ENCODE peak calls at places on chromosomes 5 and 9, in eight cellular contexts. S is heart left ventricle; H is right cardiac atrium; C is naive thymus-derived CD4-positive, alpha-beta T cell; L is mesendoderm; R is dorsolateral prefrontal cortex; T is OCI-LY7; K is tibial nerve. G is an unnamed sample.

GRCh38 chr5:179747815-179748214 is 15.2 kb downstream of the MAML1 start:
- DNase-seq in K (no peak), S (no peak), T (no peak), C (no peak), R (no peak), H (no peak), L (no peak), G (no peak)

GRCh38 chr5:52623291-52623690 is 164.4 kb upstream of the ITGA1 start:
- DNase-seq in L (no peak), H (no peak), K (no peak), T (no peak), C (no peak), S (no peak), R (no peak), G (no peak)

GRCh38 chr5:132506094-132506692 is 15.6 kb upstream of the IRF1 start:
- DNase-seq in S (no peak), R (no peak), H (no peak), C (no peak), L (peak), T (peak), K (no peak), G (peak)

GRCh38 chr9:99057665-99058625 is 47.0 kb upstream of the TGFBR1 start:
- DNase-seq in R (no peak), H (no peak), T (peak), S (no peak), C (peak), L (peak), K (no peak), G (no peak)

GRCh38 chr9:132671620-132672412 is 1.6 kb downstream of the GTF3C4 start:
- DNase-seq in T (no peak), C (no peak), S (no peak), K (no peak), H (no peak), R (no peak), L (no peak), G (peak)

GRCh38 chr5:111223790-111224560 is at the start of gene CAMK4:
- DNase-seq in C (peak), R (peak), S (peak), L (peak), K (peak), T (peak), H (peak), G (peak)

GRCh38 chr9:131302244-131303075 is 12.9 kb downstream of the PLPP7 start:
- DNase-seq in R (no peak), H (peak), K (no peak), S (peak), C (no peak), T (no peak), L (no peak), G (no peak)

GRCh38 chr9:122822056-122822455 is 6.3 kb downstream of the PDCL start:
- DNase-seq in S (no peak), K (no peak), T (no peak), R (no peak), H (no peak), C (no peak), L (no peak), G (no peak)

GRCh38 chr9:104931256-104931655 is 3.3 kb upstream of the ABCA1 start:
- DNase-seq in R (no peak), T (no peak), H (no peak), C (no peak), K (no peak), S (no peak), L (no peak), G (peak)

GRCh38 chr9:127682351-127683136 is 24.2 kb upstream of the CFAP157 start:
- DNase-seq in C (no peak), L (no peak), H (no peak), T (no peak), R (no peak), K (no peak), S (no peak), G (no peak)

GRCh38 chr9:130074391-130075115 is 20.8 kb downstream of the GPR107 start:
- DNase-seq in R (no peak), S (no peak), K (no peak), C (no peak), H (no peak), L (no peak), T (no peak), G (no peak)

GRCh38 chr9:130069048-130069447 is 15.3 kb downstream of the GPR107 start:
- DNase-seq in R (no peak), S (no peak), T (no peak), H (no peak), C (no peak), L (no peak), K (no peak), G (no peak)

GRCh38 chr9:130078547-130078946 is 24.8 kb downstream of the GPR107 start:
- DNase-seq in H (no peak), L (no peak), R (no peak), K (no peak), C (no peak), S (no peak), T (no peak), G (no peak)

GRCh38 chr9:130072515-130073235 is 19.0 kb downstream of the GPR107 start:
- DNase-seq in T (no peak), C (no peak), S (no peak), L (no peak), H (no peak), R (no peak), K (no peak), G (no peak)

DNA sequence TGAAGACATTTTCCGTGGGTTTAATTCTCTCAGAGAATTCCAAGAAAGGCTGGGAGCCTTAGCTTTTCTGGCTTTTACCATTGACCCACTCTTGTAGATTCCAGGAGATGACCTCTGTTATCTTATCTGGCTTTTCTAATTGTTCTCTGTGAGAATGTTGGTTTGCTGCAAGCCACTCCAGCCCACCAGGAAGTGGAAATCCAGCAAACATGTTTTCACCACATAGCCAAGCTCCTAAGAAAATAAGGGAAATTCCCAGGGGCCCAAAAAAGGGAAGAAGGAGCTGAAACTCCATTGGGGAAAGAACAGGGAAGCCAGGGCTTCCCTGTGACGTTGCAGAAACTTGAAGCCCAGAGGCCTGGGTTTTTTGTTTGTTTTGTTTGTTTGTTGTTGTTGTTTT is 19.7 kb downstream of the GPR107 start:
- DNase-seq in S (no peak), C (no peak), L (peak), H (no peak), T (no peak), R (no peak), K (no peak), G (peak)
- H3K4me3 ChIP-seq in S (no peak), C (no peak), L (no peak), H (no peak), T (no peak), R (no peak), K (no peak), G (no peak)

GRCh38 chr5:149422429-149423286 is 43.6 kb upstream of the IL17B start:
- DNase-seq in C (no peak), T (no peak), S (peak), H (peak), R (no peak), K (no peak), L (peak), G (peak)

GRCh38 chr5:149421834-149422233 is 42.7 kb upstream of the IL17B start:
- DNase-seq in R (no peak), T (no peak), H (no peak), K (no peak), L (no peak), C (no peak), S (no peak), G (no peak)

GRCh38 chr5:149420509-149421371 is 41.6 kb upstream of the IL17B start:
- DNase-seq in T (no peak), L (no peak), S (peak), R (no peak), C (no peak), K (peak), H (peak), G (no peak)

GRCh38 chr5:149419532-149420485 is 40.7 kb upstream of the IL17B start:
- DNase-seq in K (no peak), T (no peak), H (peak), R (no peak), S (peak), L (no peak), C (no peak), G (no peak)

DNA sequence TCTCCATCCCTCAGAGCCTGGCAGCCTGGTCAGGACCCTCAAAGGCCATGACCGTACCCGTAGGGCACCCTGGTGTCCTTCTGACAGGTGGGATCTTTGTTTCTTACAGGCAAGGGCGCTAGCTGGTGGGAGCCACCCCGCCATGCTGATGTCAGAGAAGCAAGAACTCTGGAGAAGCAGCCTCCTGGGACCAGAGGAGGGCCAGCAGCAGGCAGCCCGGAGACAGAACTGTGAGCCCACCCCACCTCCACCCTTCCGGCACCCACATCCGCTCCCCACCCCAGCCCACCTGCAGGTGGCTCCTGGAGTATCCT is 42.2 kb upstream of the IL17B start:
- DNase-seq in R (no peak), C (no peak), L (no peak), K (no peak), S (no peak), T (no peak), H (no peak), G (no peak)
- H3K27ac ChIP-seq in R (peak), C (no peak), L (no peak), K (peak), S (peak), T (no peak), H (peak), G (no peak)

GRCh38 chr5:154421868-154422267 is 23.9 kb upstream of the SAP30L start:
- DNase-seq in R (no peak), K (no peak), H (no peak), C (no peak), L (peak), S (no peak), T (peak), G (no peak)

GRCh38 chr5:154415114-154415513 is 30.7 kb upstream of the SAP30L start:
- DNase-seq in C (no peak), H (no peak), R (no peak), T (no peak), K (no peak), L (no peak), S (no peak), G (peak)

GRCh38 chr5:154422298-154422697 is 23.5 kb upstream of the SAP30L start:
- DNase-seq in C (no peak), R (no peak), S (no peak), H (no peak), K (no peak), L (no peak), T (no peak), G (no peak)

GRCh38 chr5:154418344-154418820 is 27.4 kb upstream of the SAP30L start:
- DNase-seq in R (no peak), H (no peak), S (no peak), T (no peak), K (no peak), L (peak), C (no peak), G (no peak)

GRCh38 chr5:154419236-154419635 is 26.6 kb upstream of the SAP30L start:
- DNase-seq in R (no peak), K (no peak), C (no peak), L (no peak), H (no peak), S (no peak), T (no peak), G (peak)
- H3K4me3 ChIP-seq in R (no peak), K (no peak), C (no peak), L (no peak), H (no peak), S (no peak), T (no peak), G (no peak)

GRCh38 chr5:177495243-177496060 is 2.0 kb downstream of the PDLIM7 start:
- DNase-seq in T (peak), H (peak), C (no peak), L (peak), R (no peak), S (peak), K (no peak), G (peak)
- H3K27ac ChIP-seq in T (peak), H (peak), C (no peak), L (peak), R (peak), S (peak), K (peak), G (peak)

GRCh38 chr9:74494490-74494889 is 2.6 kb upstream of the RORB start:
- DNase-seq in T (no peak), K (no peak), C (no peak), H (no peak), R (no peak), L (peak), S (no peak), G (no peak)

GRCh38 chr9:74498616-74499095 is 1.5 kb downstream of the RORB start:
- DNase-seq in H (no peak), L (peak), K (no peak), T (no peak), R (no peak), C (no peak), S (no peak), G (no peak)

GRCh38 chr9:74497750-74498615 is 848 bp downstream of the RORB start:
- DNase-seq in L (peak), C (no peak), R (peak), T (no peak), H (no peak), S (peak), K (no peak), G (peak)

GRCh38 chr9:74499111-74499601 is 2.0 kb downstream of the RORB start:
- DNase-seq in S (peak), T (no peak), L (peak), K (no peak), C (no peak), H (no peak), R (peak), G (no peak)

DNA sequence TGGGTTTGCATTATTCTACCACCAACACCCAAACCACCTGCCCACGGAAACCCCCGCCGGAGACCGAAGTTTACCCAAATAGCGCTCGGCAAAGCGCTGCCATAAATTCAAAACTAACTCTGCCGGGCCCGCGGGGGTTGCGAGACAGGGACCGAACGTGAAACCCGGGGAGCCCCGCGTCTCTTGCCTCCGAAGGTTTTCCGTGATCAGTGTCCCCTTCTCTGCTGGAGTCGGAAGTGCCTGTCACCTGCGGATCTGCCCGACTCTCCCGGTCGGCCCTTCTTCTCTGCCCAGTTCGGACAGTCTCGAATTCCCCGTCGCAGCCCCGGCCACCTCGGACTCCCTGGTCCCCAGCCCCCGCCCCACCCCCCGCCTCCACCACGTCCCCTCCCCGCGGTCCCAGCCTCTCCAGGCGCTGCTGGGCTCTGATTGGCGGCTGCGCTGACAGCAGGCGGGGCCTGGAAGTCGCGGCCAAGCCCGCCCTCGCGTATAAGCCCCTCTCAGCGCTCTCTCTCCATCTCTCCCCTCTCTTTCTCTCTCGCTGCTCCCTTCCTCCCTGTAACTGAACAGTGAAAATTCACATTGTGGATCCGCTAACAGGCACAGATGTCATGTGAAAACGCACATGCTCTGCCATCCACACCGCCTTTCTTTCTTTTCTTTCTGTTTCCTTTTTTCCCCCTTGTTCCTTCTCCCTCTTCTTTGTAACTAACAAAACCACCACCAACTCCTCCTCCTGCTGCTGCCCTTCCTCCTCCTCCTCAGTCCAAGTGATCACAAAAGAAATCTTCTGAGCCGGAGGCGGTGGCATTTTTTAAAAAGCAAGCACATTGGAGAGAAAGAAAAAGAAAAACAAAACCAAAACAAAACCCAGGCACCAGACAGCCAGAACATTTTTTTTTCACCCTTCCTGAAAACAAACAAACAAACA is at the start of gene RORB:
- DNase-seq in R (peak), C (no peak), T (no peak), S (peak), L (peak), H (peak), K (no peak), G (peak)
- H3K4me3 ChIP-seq in R (peak), C (peak), T (no peak), S (peak), L (peak), H (peak), K (peak), G (peak)

DNA sequence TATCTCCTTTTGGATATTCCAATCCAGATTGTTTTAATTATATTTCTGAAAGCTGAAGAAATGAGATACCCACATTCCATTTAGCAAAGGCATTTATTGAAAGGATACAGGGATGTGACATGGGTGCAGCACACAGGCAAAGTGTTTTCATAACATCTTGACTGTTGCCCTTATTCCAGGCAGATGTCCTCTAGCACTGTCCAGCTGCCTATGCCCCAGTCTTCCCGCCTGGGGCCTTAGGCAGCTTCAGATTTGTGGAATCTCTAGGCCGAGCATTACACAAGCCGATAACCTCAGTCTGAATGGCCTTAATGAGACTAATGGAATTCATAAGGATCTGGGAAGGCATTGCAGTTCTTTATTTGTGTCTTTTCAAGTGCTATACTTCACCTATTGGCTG is 9.8 kb upstream of the ATG10 start:
- DNase-seq in H (no peak), T (no peak), K (no peak), L (no peak), S (no peak), C (no peak), R (no peak), G (no peak)
- H3K27ac ChIP-seq in H (no peak), T (no peak), K (no peak), L (no peak), S (no peak), C (no peak), R (no peak), G (no peak)

DNA sequence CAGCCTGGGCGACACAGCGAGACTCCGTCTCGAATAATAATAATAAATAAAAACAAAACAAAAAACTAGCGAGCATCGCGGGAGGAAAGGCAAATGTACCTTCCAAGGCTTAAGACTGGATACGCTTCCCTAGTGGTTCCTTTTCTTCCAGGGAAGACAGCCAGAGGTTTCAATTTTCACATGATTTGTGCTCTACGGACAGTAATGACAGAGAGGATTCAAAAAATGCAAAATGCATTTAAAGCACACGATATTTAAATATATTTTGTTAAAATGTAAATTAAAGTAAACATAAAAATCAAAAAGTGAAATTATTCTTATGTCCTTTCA is 4.3 kb upstream of the TRIM41 start:
- DNase-seq in L (no peak), S (no peak), T (no peak), K (no peak), C (no peak), R (no peak), H (no peak), G (no peak)
- H3K4me3 ChIP-seq in L (no peak), S (peak), T (peak), K (peak), C (peak), R (peak), H (no peak), G (peak)

DNA sequence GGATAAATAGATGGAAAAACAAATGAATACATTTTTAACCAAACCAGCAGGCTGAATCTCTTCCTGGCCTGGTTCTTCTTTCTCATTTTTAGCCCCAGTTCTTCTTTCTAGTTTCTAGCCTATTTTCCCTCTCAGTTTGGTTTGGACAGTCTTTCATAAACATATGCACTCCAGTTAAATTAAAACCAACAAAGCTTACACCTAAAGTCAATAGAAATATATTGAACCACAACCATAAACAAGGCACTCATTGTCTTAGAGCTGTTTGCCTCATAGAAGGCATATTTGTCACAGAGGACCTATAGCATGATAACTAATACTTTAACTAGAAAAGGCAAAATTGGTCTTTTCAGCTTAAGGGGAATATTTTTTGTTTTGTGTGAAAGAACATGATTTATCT is 638.3 kb downstream of the NR2F1-AS1 start:
- DNase-seq in S (no peak), C (no peak), T (no peak), L (no peak), R (no peak), H (no peak), K (no peak), G (no peak)
- H3K27ac ChIP-seq in S (no peak), C (no peak), T (no peak), L (no peak), R (no peak), H (no peak), K (no peak), G (no peak)

G was measured in SJSA1.